ENCODE peak calls at places on chromosomes 3 and 15, in nine cellular contexts. One of them, this sample, is unnamed.

GRCh38 chr15:66862111-66862815 is 160.2 kb downstream of the SMAD6 start:
- DNase-seq in psoas muscle: no peak
- DNase-seq in EH: peak
- DNase-seq in memory B cell: no peak
- DNase-seq in left ventricle myocardium inferior: no peak
- DNase-seq in adrenal gland: peak
- DNase-seq in KG1: no peak
- DNase-seq in lung microvascular endothelial cell: no peak
- DNase-seq in Calu3: no peak
- DNase-seq in this sample: no peak

GRCh38 chr15:67762610-67763368 is 62.5 kb upstream of the SKOR1 start:
- DNase-seq in psoas muscle: no peak
- DNase-seq in EH: peak
- DNase-seq in memory B cell: no peak
- DNase-seq in left ventricle myocardium inferior: no peak
- DNase-seq in adrenal gland: no peak
- DNase-seq in KG1: no peak
- DNase-seq in lung microvascular endothelial cell: no peak
- DNase-seq in Calu3: no peak
- DNase-seq in this sample: no peak

GRCh38 chr15:92624401-92624991 is 31.1 kb downstream of the FAM174B start:
- DNase-seq in psoas muscle: peak
- DNase-seq in EH: peak
- DNase-seq in memory B cell: no peak
- DNase-seq in left ventricle myocardium inferior: peak
- DNase-seq in adrenal gland: no peak
- DNase-seq in KG1: no peak
- DNase-seq in lung microvascular endothelial cell: peak
- DNase-seq in Calu3: no peak
- DNase-seq in this sample: no peak

GRCh38 chr15:63978511-63979226 is 67.6 kb downstream of the DAPK2 start:
- DNase-seq in psoas muscle: no peak
- DNase-seq in EH: peak
- DNase-seq in memory B cell: no peak
- DNase-seq in left ventricle myocardium inferior: peak
- DNase-seq in adrenal gland: no peak
- DNase-seq in KG1: no peak
- DNase-seq in lung microvascular endothelial cell: no peak
- DNase-seq in Calu3: no peak
- DNase-seq in this sample: no peak

GRCh38 chr3:174002543-174002942 is 605.0 kb downstream of the NLGN1 start:
- DNase-seq in psoas muscle: no peak
- DNase-seq in EH: peak
- DNase-seq in memory B cell: no peak
- DNase-seq in left ventricle myocardium inferior: no peak
- DNase-seq in adrenal gland: no peak
- DNase-seq in KG1: no peak
- DNase-seq in lung microvascular endothelial cell: peak
- DNase-seq in Calu3: peak
- DNase-seq in this sample: no peak

GRCh38 chr15:35308802-35309201 is 223.7 kb upstream of the NANOGP8 start:
- DNase-seq in psoas muscle: no peak
- DNase-seq in EH: peak
- DNase-seq in memory B cell: no peak
- DNase-seq in left ventricle myocardium inferior: peak
- DNase-seq in adrenal gland: no peak
- DNase-seq in KG1: no peak
- DNase-seq in lung microvascular endothelial cell: peak
- DNase-seq in Calu3: no peak
- DNase-seq in this sample: no peak

GRCh38 chr3:44030690-44031344 is 210.9 kb upstream of the TOPAZ1 start:
- DNase-seq in psoas muscle: no peak
- DNase-seq in EH: peak
- DNase-seq in memory B cell: no peak
- DNase-seq in left ventricle myocardium inferior: no peak
- DNase-seq in adrenal gland: no peak
- DNase-seq in KG1: no peak
- DNase-seq in lung microvascular endothelial cell: no peak
- DNase-seq in Calu3: no peak
- DNase-seq in this sample: no peak

GRCh38 chr3:5791558-5791957 is 604.1 kb downstream of the EDEM1 start:
- DNase-seq in psoas muscle: no peak
- DNase-seq in EH: no peak
- DNase-seq in memory B cell: no peak
- DNase-seq in left ventricle myocardium inferior: no peak
- DNase-seq in adrenal gland: no peak
- DNase-seq in KG1: no peak
- DNase-seq in lung microvascular endothelial cell: no peak
- DNase-seq in Calu3: no peak
- DNase-seq in this sample: no peak

GRCh38 chr3:87900061-87900460 is 158.7 kb downstream of the CGGBP1 start:
- DNase-seq in psoas muscle: no peak
- DNase-seq in EH: peak
- DNase-seq in memory B cell: no peak
- DNase-seq in left ventricle myocardium inferior: no peak
- DNase-seq in adrenal gland: no peak
- DNase-seq in KG1: no peak
- DNase-seq in lung microvascular endothelial cell: peak
- DNase-seq in Calu3: no peak
- DNase-seq in this sample: no peak

GRCh38 chr3:4042869-4043268 is 243.6 kb downstream of the LRRN1 start:
- DNase-seq in psoas muscle: no peak
- DNase-seq in EH: no peak
- DNase-seq in memory B cell: no peak
- DNase-seq in left ventricle myocardium inferior: no peak
- DNase-seq in adrenal gland: no peak
- DNase-seq in KG1: no peak
- DNase-seq in lung microvascular endothelial cell: no peak
- DNase-seq in Calu3: no peak
- DNase-seq in this sample: no peak